ENCODE peak calls at places on chromosome 19, in six cellular contexts. V, P, X, C, L and H are unnamed samples. For H3K9me3, the result is how much of the 10 kb centered on the place peaks cover.

GRCh38 chr19:51365211-51366049 is 758 bp downstream of the ETFB start:
- DNase-seq in V (no peak), P (no peak), X (no peak), C (no peak), L (no peak), H (no peak)

GRCh38 chr19:21691656-21692055 is 75.7 kb downstream of the ZNF100 start:
- DNase-seq in V (no peak), P (no peak), X (no peak), C (no peak), L (no peak), H (no peak)

GRCh38 chr19:37738371-37738770 is 18.8 kb upstream of the ZNF607 start:
- DNase-seq in V (no peak), P (no peak), X (no peak), C (no peak), L (no peak), H (no peak)

GRCh38 chr19:41265376-41266153 is 1.4 kb downstream of the HNRNPUL1 start:
- DNase-seq in V (no peak), P (no peak), X (no peak), C (no peak), L (no peak), H (no peak)

GRCh38 chr19:49921871-49922755 is 6.9 kb upstream of the ATF5 start:
- DNase-seq in V (no peak), P (no peak), X (no peak), C (no peak), L (no peak), H (no peak)

GRCh38 chr19:18300930-18301717 is 19.7 kb upstream of the JUND start:
- DNase-seq in V (no peak), P (peak), X (no peak), C (no peak), L (peak), H (no peak)

GRCh38 chr19:41575998-41576397 is at the start of gene CEACAM21:
- DNase-seq in V (no peak), P (peak), X (peak), C (no peak), L (peak), H (no peak)

GRCh38 chr19:41726493-41726892 is 18.1 kb downstream of the CEACAM5 start:
- DNase-seq in V (no peak), P (no peak), X (no peak), C (no peak), L (no peak), H (no peak)

GRCh38 chr19:41552558-41552957 is 23.4 kb upstream of the CEACAM21 start:
- DNase-seq in V (no peak), P (no peak), X (no peak), C (no peak), L (no peak), H (no peak)

GRCh38 chr19:2167896-2168618 is 4.3 kb downstream of the DOT1L start:
- DNase-seq in V (no peak), P (peak), X (no peak), C (peak), L (peak), H (peak)

GRCh38 chr19:50285833-50286232 is 43.3 kb downstream of the KCNC3 start:
- DNase-seq in V (no peak), P (no peak), X (no peak), C (no peak), L (no peak), H (no peak)

GRCh38 chr19:50820549-50821247 is 2.9 kb downstream of the KLK1 start:
- DNase-seq in V (no peak), P (no peak), X (no peak), C (peak), L (no peak), H (no peak)

GRCh38 chr19:3185482-3186376 is at the start of gene NCLN:
- DNase-seq in V (peak), P (peak), X (peak), C (peak), L (peak), H (peak)

GRCh38 chr19:29400917-29401711 is 124.7 kb upstream of the VSTM2B start:
- DNase-seq in V (no peak), P (no peak), X (no peak), C (no peak), L (no peak), H (no peak)

GRCh38 chr19:58054792-58055482 is 4.1 kb upstream of the ZNF135 start:
- DNase-seq in V (peak), P (no peak), X (no peak), C (peak), L (peak), H (no peak)

GRCh38 chr19:50328257-50329145 is 676 bp downstream of the KCNC3 start:
- DNase-seq in V (no peak), P (no peak), X (no peak), C (no peak), L (no peak), H (no peak)

GRCh38 chr19:18093439-18094161 is 4.0 kb upstream of the MAST3 start:
- DNase-seq in V (no peak), P (no peak), X (no peak), C (peak), L (no peak), H (no peak)

GRCh38 chr19:58059003-58059671 is at the start of gene ZNF135:
- DNase-seq in V (peak), P (peak), X (peak), C (peak), L (peak), H (peak)

GRCh38 chr19:30049226-30049625 is 107.2 kb downstream of the URI1 start:
- DNase-seq in V (no peak), P (no peak), X (no peak), C (no peak), L (no peak), H (no peak)

GRCh38 chr19:271856-272255 is 19.3 kb downstream of the PLPP2 start:
- DNase-seq in V (no peak), P (no peak), X (no peak), C (no peak), L (no peak), H (no peak)

GRCh38 chr19:29860492-29860891 is 48.7 kb downstream of the CCNE1 start:
- DNase-seq in V (no peak), P (no peak), X (no peak), C (no peak), L (no peak), H (no peak)

GRCh38 chr19:15551183-15552004 is 43.1 kb downstream of the CYP4F22 start:
- DNase-seq in V (no peak), P (no peak), X (peak), C (peak), L (no peak), H (no peak)

GRCh38 chr19:50344661-50345318 is 15.6 kb upstream of the KCNC3 start:
- DNase-seq in V (no peak), P (no peak), X (no peak), C (no peak), L (no peak), H (no peak)

GRCh38 chr19:43452517-43453045 is 12.8 kb downstream of the LYPD3 start:
- DNase-seq in V (no peak), P (no peak), X (no peak), C (no peak), L (no peak), H (no peak)

GRCh38 chr19:49802836-49803528 is 10.1 kb downstream of the FUZ start:
- DNase-seq in V (no peak), P (no peak), X (no peak), C (no peak), L (no peak), H (no peak)

GRCh38 chr19:7159105-7159933 is 89.8 kb downstream of the ZNF557 start:
- DNase-seq in V (no peak), P (peak), X (no peak), C (no peak), L (peak), H (no peak)

GRCh38 chr19:33390908-33391630 is 17.6 kb downstream of the CEBPG start:
- DNase-seq in V (no peak), P (no peak), X (no peak), C (no peak), L (no peak), H (no peak)

GRCh38 chr19:30222993-30223865 is 149.0 kb upstream of the ZNF536 start:
- DNase-seq in V (no peak), P (no peak), X (no peak), C (no peak), L (no peak), H (no peak)

GRCh38 chr19:8325454-8325853 is 4.2 kb downstream of the RPS28 start:
- DNase-seq in V (no peak), P (no peak), X (no peak), C (no peak), L (no peak), H (no peak)

GRCh38 chr19:8322638-8322997 is 1.3 kb downstream of the RPS28 start:
- DNase-seq in V (no peak), P (no peak), X (no peak), C (no peak), L (no peak), H (no peak)

GRCh38 chr19:8321760-8322637 is 703 bp downstream of the RPS28 start:
- DNase-seq in V (no peak), P (no peak), X (no peak), C (no peak), L (no peak), H (no peak)

GRCh38 chr19:8323781-8324185 is 2.5 kb downstream of the RPS28 start:
- DNase-seq in V (no peak), P (no peak), X (no peak), C (no peak), L (no peak), H (no peak)

DNA sequence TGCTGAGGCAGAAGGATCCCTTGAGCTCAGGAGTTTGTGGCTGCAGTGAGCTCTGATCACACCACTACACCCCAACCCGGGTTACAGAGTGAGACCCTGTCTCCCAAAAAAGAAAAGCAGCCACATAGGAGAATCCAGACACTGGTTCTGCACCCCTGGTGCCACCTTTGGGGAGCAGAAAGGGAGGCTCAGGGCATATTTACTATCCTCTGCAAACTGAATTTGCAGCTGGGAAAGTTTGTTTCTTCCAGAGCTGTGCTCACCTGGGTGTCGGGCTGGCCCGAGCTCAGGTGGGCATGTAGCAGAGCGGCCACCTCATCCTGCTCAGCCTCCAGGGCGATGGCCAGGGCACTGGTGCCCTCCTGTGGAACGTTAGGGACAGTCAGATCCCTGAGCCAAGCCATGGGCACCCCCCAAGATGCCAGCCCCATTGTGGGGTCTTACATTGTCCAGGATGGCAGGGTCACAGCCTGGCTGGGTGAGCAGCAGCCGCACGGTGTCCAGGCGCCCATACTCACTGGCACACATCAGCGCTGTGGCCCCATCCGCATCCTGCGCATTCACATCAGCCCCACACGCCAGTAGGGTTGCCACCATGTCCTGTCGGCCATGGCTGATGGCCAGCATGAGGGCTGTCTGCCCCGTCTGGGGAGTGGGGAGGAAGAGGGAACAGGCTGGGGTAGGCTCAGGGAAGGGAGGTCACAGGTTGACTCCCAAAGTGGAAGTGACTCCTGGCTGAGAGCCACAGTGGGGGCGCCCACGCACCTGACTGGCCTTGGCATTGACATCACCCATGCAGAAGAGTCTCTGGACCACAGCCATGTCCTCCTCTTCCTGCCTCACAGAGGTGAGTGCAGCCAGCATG is 3.1 kb downstream of the RPS28 start:
- DNase-seq in V (no peak), P (no peak), X (no peak), C (no peak), L (peak), H (no peak)
- TF ChIP-seq CTCF in V (no peak), P (no peak), X (no peak), C (no peak), L (no peak), H (no peak)

DNA sequence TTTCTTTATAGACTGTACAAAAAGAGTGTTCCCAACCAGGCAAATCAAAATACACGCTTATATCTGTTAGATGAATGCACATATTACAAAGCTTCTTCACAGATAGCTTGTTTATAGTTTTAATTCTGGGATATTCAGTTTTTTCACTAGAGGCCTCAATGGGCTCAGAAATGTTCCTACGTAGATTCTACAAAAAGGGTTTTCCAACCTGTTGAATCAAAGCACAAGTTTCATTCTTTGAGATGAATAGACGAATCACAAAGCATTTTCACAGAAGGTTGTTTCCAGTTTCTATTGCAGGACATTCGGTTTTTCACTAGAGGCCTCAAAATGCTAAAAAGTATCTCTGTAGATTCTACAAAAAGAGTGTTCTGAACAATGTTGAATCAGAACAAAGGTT is 1490.3 kb downstream of the UQCRFS1 start:
- DNase-seq in V (no peak), P (no peak), X (no peak), C (no peak), L (no peak), H (no peak)
- H3K9me3 ChIP-seq in V (under half), P (half or more), X (half or more), C (under half), L (under half), H (half or more)

GRCh38 chr19:35618857-35619256 is 6.3 kb downstream of the HAUS5 start:
- DNase-seq in V (no peak), P (no peak), X (no peak), C (no peak), L (no peak), H (no peak)
- TF ChIP-seq CTCF in V (no peak), P (no peak), X (no peak), C (peak), L (no peak), H (no peak)

GRCh38 chr19:5557691-5558090 is 10.1 kb downstream of the TINCR start:
- DNase-seq in V (no peak), P (no peak), X (no peak), C (no peak), L (no peak), H (no peak)
- H3K9me3 ChIP-seq in V (under half), P (under half), X (under half), C (under half), L (under half), H (under half)

GRCh38 chr19:39582891-39583625 is 19.3 kb upstream of the LGALS13 start:
- DNase-seq in V (no peak), P (no peak), X (no peak), C (no peak), L (no peak), H (no peak)
- TF ChIP-seq CTCF in V (no peak), P (no peak), X (no peak), C (no peak), L (no peak), H (no peak)

GRCh38 chr19:38842439-38843174 is 7.2 kb downstream of the HNRNPL start:
- DNase-seq in V (no peak), P (no peak), X (peak), C (no peak), L (no peak), H (no peak)
- H3K9me3 ChIP-seq in V (under half), P (under half), X (under half), C (under half), L (under half), H (under half)

GRCh38 chr19:31882709-31883108 is 462.7 kb upstream of the ZNF507 start:
- DNase-seq in V (no peak), P (no peak), X (no peak), C (peak), L (no peak), H (no peak)
- TF ChIP-seq CTCF in V (no peak), P (no peak), X (no peak), C (peak), L (no peak), H (no peak)